ENCODE peak calls at places on chromosome 2, in nine cellular contexts. J is activated T-helper 1 cell treated with anti-CD3 and anti-CD28 coated beads, Interleukin-2, amount 50 U/mL, for 16 hours; E is fibroblast of gingiva; K is ELR; O is COR-L47; N is C1 segment of cervical spinal cord; X is activated T-cell treated with anti-CD3 and anti-CD28 coated beads for 24 hours; C is T-helper 9 cell; I is stimulated activated CD4-positive, alpha-beta T cell treated with anti-CD3 and anti-CD28 coated beads, Interleukin-15, amount 100 ng/mL, for 24 hours. Y is an unnamed sample.

GRCh38 chr2:62178741-62179271 is 17.1 kb upstream of the B3GNT2 start:
- DNase-seq in I (no peak), K (no peak), O (no peak), X (no peak), E (peak), J (no peak), N (no peak), C (no peak), Y (no peak)

GRCh38 chr2:46229134-46230063 is 67.8 kb upstream of the EPAS1 start:
- DNase-seq in E (no peak), O (no peak), N (no peak), I (peak), C (no peak), X (no peak), K (peak), J (no peak), Y (peak)

GRCh38 chr2:168643979-168644378 is 158.5 kb upstream of the NOSTRIN start:
- DNase-seq in X (no peak), K (no peak), C (no peak), O (no peak), I (no peak), N (no peak), J (no peak), E (peak), Y (no peak)

GRCh38 chr2:226121339-226121738 is 678.3 kb downstream of the IRS1 start:
- DNase-seq in N (no peak), I (no peak), C (no peak), E (peak), K (no peak), X (no peak), O (no peak), J (no peak), Y (no peak)

GRCh38 chr2:168203762-168204693 is 43.4 kb downstream of the STK39 start:
- DNase-seq in K (no peak), I (no peak), O (no peak), C (no peak), J (no peak), E (no peak), X (no peak), N (no peak), Y (no peak)

GRCh38 chr2:236670235-236670620 is 100.6 kb downstream of the ACKR3 start:
- DNase-seq in J (no peak), O (no peak), X (no peak), K (no peak), E (no peak), C (no peak), N (no peak), I (no peak), Y (no peak)

GRCh38 chr2:136025057-136025973 is 39.9 kb upstream of the DARS1 start:
- DNase-seq in N (peak), I (peak), C (no peak), E (peak), O (peak), J (no peak), K (peak), X (no peak), Y (no peak)

GRCh38 chr2:149001496-149001895 is 37.0 kb upstream of the LYPD6B start:
- DNase-seq in N (no peak), K (no peak), X (no peak), I (no peak), O (no peak), C (no peak), E (no peak), J (no peak), Y (no peak)

GRCh38 chr2:188122983-188123382 is 168.7 kb upstream of the GULP1 start:
- DNase-seq in I (no peak), K (no peak), J (no peak), X (no peak), E (no peak), N (no peak), C (no peak), O (no peak), Y (no peak)

GRCh38 chr2:1369905-1370304 is 43.4 kb upstream of the TPO start:
- DNase-seq in J (no peak), K (no peak), X (no peak), C (no peak), N (no peak), E (no peak), O (no peak), I (no peak), Y (no peak)

GRCh38 chr2:119823734-119824334 is 64.1 kb downstream of the PTPN4 start:
- DNase-seq in X (no peak), N (no peak), E (peak), I (peak), O (no peak), C (no peak), J (no peak), K (peak), Y (no peak)

GRCh38 chr2:58425368-58425767 is 184.2 kb upstream of the FANCL start:
- DNase-seq in I (no peak), J (no peak), X (no peak), C (no peak), K (no peak), N (no peak), O (no peak), E (no peak), Y (no peak)

GRCh38 chr2:241092677-241093076 is 9.4 kb downstream of the MTERF4 start:
- DNase-seq in K (no peak), O (no peak), E (no peak), C (no peak), I (no peak), J (no peak), X (no peak), N (no peak), Y (no peak)